ENCODE peak calls at places on chromosomes 4 and X, in eight cellular contexts. W, X, Y, H, Q, O, G and P are unnamed samples. For H3K4me1, the result is how much of the 10 kb centered on the place peaks cover.

GRCh38 chr4:147580396-147580795 is 36.8 kb upstream of the TMEM184C start:
- DNase-seq in W (no peak), O (no peak), X (peak), Q (no peak), G (no peak), H (no peak), Y (no peak), P (no peak)

GRCh38 chr4:163554870-163555465 is 60.5 kb downstream of the TMA16 start:
- DNase-seq in X (peak), Q (no peak), H (no peak), Y (no peak), G (no peak), O (peak), W (no peak), P (no peak)

GRCh38 chr4:99886146-99886545 is 8.1 kb downstream of the LAMTOR3 start:
- DNase-seq in Y (no peak), W (no peak), O (no peak), H (no peak), X (no peak), Q (no peak), G (no peak), P (no peak)

GRCh38 chr4:73844352-73844751 is 7.9 kb downstream of the CXCL6 start:
- DNase-seq in H (no peak), G (no peak), Y (peak), X (peak), W (no peak), O (no peak), Q (no peak), P (no peak)

GRCh38 chr4:181820518-181820917 is 422.7 kb upstream of the TENM3 start:
- DNase-seq in O (no peak), W (no peak), Y (no peak), G (no peak), X (no peak), Q (no peak), H (no peak), P (no peak)

GRCh38 chr4:150258569-150258968 is 180.3 kb downstream of the DCLK2 start:
- DNase-seq in O (no peak), X (no peak), H (no peak), Y (no peak), G (no peak), Q (no peak), W (no peak), P (no peak)

GRCh38 chr4:42865572-42866189 is 26.8 kb upstream of the GRXCR1 start:
- DNase-seq in W (peak), H (no peak), G (peak), X (peak), Y (peak), O (peak), Q (peak), P (peak)

GRCh38 chrX:118975831-118976598 is 1.6 kb downstream of the LONRF3 start:
- DNase-seq in W (peak), O (no peak), Y (peak), G (peak), X (peak), Q (peak), H (peak), P (peak)

GRCh38 chr4:44859477-44859876 is 133.1 kb upstream of the GNPDA2 start:
- DNase-seq in W (no peak), H (no peak), O (no peak), X (no peak), Y (no peak), Q (no peak), G (no peak), P (no peak)

GRCh38 chr4:4605849-4606248 is 64.0 kb upstream of the STX18 start:
- DNase-seq in Q (no peak), X (no peak), O (no peak), Y (no peak), H (no peak), G (no peak), W (no peak), P (no peak)
- H3K4me1 ChIP-seq in Q (under half), X (under half), O (under half), Y (under half), H (under half), G (under half), W (under half), P (under half)

DNA sequence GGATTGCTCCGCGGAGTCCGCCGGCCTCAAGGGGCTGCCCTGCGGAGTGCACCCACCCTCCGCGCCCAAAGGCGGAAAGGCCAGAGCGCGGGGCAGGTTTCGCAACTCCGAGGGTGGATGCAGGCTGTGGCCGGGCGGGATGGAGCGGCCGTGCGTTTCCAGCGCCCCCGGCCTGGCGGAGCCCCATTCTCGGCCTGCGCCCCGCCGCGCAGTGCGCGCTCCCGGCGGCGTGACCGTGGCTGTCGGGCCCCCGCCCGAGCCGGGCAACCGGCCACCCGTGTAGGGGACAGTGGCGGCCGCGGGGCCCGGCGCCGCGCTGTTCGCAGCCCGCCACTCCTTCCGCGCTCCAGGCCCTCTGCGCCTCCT is 331 bp downstream of the SETD7 start:
- DNase-seq in G (peak), Q (peak), Y (no peak), O (peak), H (peak), X (no peak), W (no peak), P (no peak)
- H3K4me1 ChIP-seq in G (under half), Q (under half), Y (under half), O (half or more), H (half or more), X (under half), W (under half), P (under half)

DNA sequence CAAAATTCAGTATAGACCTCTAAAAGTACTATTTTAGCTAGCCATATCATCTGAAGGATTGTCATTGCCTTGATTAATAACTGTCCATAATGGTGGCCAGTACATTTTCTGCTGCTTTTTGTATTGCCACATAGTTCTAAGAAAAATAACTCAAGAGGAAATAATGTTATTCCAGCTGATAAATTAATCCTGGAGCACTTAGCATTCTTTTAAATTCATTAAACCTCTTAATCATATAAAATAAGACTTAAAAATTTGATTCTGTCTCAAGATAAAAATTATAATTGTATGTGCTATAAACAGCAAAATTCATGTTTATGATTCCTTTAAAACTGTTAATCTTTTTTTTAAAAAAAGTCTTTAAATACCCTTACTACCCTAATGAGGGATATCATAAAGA is 12.7 kb downstream of the PTPN13 start:
- DNase-seq in Q (no peak), G (no peak), Y (no peak), H (no peak), W (no peak), O (no peak), X (no peak), P (no peak)
- H3K4me1 ChIP-seq in Q (under half), G (under half), Y (under half), H (under half), W (under half), O (under half), X (under half), P (under half)

DNA sequence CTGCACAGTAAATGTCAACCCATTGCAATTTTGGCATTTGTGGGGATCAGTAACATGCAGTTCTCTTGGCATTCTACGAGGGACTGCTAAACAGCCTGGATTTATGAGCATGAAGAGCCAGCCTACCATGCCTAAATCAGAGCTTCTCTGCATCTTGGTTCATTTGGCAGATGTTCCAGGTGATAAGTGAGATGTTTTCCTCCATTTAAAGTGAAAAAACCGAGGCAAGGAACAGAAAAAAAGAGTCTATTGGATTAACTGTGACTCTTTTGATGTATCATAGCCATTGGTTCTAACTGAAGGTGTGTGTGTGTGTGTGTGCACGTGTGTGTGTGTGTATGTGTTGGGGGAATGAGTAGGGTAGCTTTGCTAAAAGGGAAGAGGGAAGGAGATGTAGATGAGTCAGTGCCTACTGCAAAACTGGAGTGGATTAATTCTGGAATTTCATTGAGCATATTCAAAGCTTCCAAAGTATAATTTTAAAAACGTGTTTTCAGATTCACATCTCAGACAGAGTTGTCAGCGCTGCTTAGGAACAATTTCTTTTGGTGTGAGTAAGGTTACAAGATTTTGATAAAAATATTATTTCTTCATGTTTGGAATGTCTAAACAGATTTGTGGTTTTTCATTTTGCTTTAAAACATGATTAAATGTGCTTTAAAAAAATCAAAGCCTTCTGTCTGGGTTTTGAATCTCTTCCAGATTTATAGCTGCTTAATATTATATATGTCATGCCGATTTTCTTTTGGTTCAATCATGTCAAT is 123.3 kb upstream of the LNX1 start:
- DNase-seq in W (no peak), Y (no peak), O (no peak), X (no peak), G (no peak), Q (no peak), H (no peak), P (no peak)
- H3K4me1 ChIP-seq in W (under half), Y (under half), O (under half), X (under half), G (under half), Q (under half), H (under half), P (under half)

GRCh38 chr4:168584321-168584771 is 87.5 kb downstream of the PALLD start:
- DNase-seq in O (no peak), Q (no peak), X (peak), G (no peak), H (no peak), Y (no peak), W (no peak), P (no peak)
- H3K4me1 ChIP-seq in O (under half), Q (under half), X (under half), G (under half), H (under half), Y (under half), W (under half), P (under half)

DNA sequence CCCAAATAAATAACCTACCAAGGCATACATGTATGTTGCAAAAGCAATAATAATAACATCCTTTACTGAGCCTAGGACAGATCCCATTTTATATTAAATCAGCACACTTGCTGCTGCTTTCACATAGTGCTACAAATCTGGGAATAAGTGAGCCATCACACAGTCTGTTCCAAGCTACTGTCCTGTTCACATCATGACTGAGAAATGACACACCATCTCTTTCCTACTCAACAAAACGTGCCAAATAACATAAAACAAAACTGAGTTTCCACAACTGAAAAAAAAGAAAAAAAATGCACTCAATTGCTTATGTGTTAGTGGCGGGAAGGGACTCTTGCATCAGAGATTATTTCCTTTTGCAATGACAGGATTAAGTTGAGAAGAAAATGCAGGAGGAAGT is 109.0 kb downstream of the SHROOM4 start:
- DNase-seq in X (peak), G (no peak), Y (no peak), O (no peak), W (no peak), H (no peak), Q (no peak), P (no peak)
- H3K4me1 ChIP-seq in X (under half), G (under half), Y (under half), O (under half), W (under half), H (under half), Q (under half), P (under half)

GRCh38 chrX:74286950-74287349 is 17.0 kb upstream of the ZCCHC13 start:
- DNase-seq in Y (no peak), X (no peak), O (no peak), G (no peak), H (no peak), W (no peak), Q (no peak), P (no peak)
- H3K4me1 ChIP-seq in Y (under half), X (under half), O (under half), G (under half), H (half or more), W (under half), Q (under half), P (under half)